ENCODE peak calls at places on chromosomes 16 and 17, in four cellular contexts. Y is K562, H is HepG2, C is upper lobe of left lung. W is an unnamed sample.

GRCh38 chr17:13420294-13421277 is 181.1 kb downstream of the HS3ST3A1 start:
- ATAC-seq in C (peak), H (peak), Y (no peak), W (no peak)

GRCh38 chr17:55265434-55266021 is 768 bp downstream of the HLF start:
- ATAC-seq in C (peak), H (peak), Y (no peak), W (peak)

GRCh38 chr17:83101805-83102480 is 22.5 kb downstream of the METRNL start:
- ATAC-seq in H (no peak), C (peak), Y (no peak), W (peak)

GRCh38 chr16:4860727-4861342 is 13.6 kb downstream of the UBN1 start:
- ATAC-seq in H (no peak), Y (no peak), C (no peak), W (no peak)

GRCh38 chr17:73877962-73878361 is 233.7 kb upstream of the SDK2 start:
- ATAC-seq in C (no peak), Y (no peak), H (no peak), W (no peak)

GRCh38 chr17:373616-374225 is 21.1 kb upstream of the RPH3AL start:
- ATAC-seq in Y (no peak), H (no peak), C (no peak), W (peak)

GRCh38 chr16:88393034-88393433 is 10.3 kb downstream of the ZNF469 start:
- ATAC-seq in H (no peak), C (no peak), Y (no peak), W (peak)

GRCh38 chr16:68351991-68352431 is 41.2 kb downstream of the PRMT7 start:
- ATAC-seq in Y (no peak), C (peak), H (no peak), W (no peak)

GRCh38 chr17:69401251-69401650 is 13.2 kb upstream of the MAP2K6 start:
- ATAC-seq in H (no peak), C (no peak), Y (no peak), W (no peak)

DNA sequence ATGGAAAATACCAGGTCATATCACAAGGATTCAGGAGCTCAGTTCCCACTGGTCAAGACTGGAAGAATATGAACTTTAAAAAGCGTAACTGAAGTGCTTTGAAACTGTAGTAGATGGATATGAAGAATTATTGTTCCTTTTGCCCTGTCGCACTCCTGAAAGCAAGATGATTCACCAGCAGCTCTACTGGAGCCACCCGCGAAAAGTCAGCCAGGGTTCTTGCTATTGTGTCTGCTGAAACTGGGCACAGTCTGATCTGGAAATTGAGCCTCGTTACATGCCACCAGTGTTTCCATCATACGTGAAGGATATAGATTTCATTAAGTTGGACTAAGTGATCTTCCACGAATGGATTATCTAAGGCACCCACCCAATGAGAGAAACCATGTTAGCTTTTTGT is 16.6 kb downstream of the AP2B1 start:
- ATAC-seq in Y (no peak), C (no peak), H (no peak), W (no peak)
- TF ChIP-seq CTCF in Y (no peak), C (no peak), H (no peak), W (no peak)

GRCh38 chr16:593406-593805 is 3.5 kb downstream of the RAB40C start:
- ATAC-seq in Y (no peak), H (no peak), C (peak), W (no peak)
- TF ChIP-seq EP300 in Y (no peak), H (no peak), C (no peak), W (no peak)

DNA sequence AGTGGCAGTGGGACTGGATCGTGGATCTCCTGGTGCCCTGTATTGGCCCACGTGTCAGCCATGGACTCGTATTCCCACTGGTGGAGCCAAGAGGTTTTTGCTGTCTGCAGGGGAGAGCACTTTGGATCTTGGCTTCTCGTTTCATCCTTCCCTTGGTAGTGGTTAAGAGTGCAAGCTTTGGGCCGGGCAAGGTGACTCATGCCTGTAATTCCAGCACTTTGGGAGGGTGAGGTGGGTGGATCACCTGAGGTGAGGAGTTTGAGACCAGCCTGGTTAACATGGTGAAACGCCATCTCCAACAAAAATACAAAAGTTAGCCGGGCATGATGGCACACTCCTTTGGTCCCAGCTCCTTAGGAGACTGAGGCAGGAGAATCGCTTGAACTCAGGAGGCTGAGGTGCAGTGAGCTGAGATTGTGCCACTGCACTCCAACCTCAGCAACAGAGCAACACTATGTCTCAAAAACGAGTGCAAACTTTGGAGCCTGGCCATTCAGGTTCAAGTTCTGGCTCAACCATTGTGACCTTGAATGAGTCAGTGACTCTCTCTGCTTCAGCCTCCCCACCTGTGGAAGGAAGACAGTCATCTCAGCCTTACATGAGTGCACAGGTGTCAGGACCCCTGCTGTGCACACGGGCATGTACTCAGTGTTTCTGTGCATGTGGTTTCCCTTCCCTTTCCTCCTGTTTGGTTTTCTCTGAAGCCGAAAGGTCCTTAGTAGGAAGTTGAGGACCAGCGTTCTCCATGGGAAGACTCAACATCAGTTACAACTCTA is 57.4 kb downstream of the PLCG2 start:
- ATAC-seq in H (no peak), C (no peak), Y (no peak), W (no peak)
- TF ChIP-seq POLR2AphosphoS5 in H (no peak), C (no peak), Y (no peak), W (no peak)

GRCh38 chr17:76808326-76808725 is 59.9 kb upstream of the MGAT5B start:
- ATAC-seq in C (no peak), H (no peak), Y (no peak), W (no peak)

GRCh38 chr17:76812968-76813367 is 55.2 kb upstream of the MGAT5B start:
- ATAC-seq in Y (no peak), H (no peak), C (no peak), W (no peak)

GRCh38 chr17:76812248-76812647 is 56.0 kb upstream of the MGAT5B start:
- ATAC-seq in Y (peak), C (no peak), H (no peak), W (no peak)

GRCh38 chr17:76811028-76811427 is 57.2 kb upstream of the MGAT5B start:
- ATAC-seq in C (no peak), Y (no peak), H (no peak), W (no peak)

GRCh38 chr17:76811834-76812233 is 56.4 kb upstream of the MGAT5B start:
- ATAC-seq in Y (no peak), H (no peak), C (no peak), W (no peak)
- TF ChIP-seq CTCF in Y (no peak), H (no peak), C (no peak), W (no peak)

GRCh38 chr16:31476305-31477219 is 4.6 kb downstream of the TGFB1I1 start:
- ATAC-seq in Y (peak), H (peak), C (peak), W (no peak)

GRCh38 chr16:31478956-31479355 is 4.0 kb upstream of the SLC5A2 start:
- ATAC-seq in Y (no peak), H (no peak), C (no peak), W (no peak)

GRCh38 chr16:31479752-31480151 is 3.2 kb upstream of the SLC5A2 start:
- ATAC-seq in C (no peak), Y (no peak), H (no peak), W (no peak)

GRCh38 chr16:31475949-31476304 is 4.0 kb downstream of the TGFB1I1 start:
- ATAC-seq in Y (no peak), C (no peak), H (no peak), W (no peak)

DNA sequence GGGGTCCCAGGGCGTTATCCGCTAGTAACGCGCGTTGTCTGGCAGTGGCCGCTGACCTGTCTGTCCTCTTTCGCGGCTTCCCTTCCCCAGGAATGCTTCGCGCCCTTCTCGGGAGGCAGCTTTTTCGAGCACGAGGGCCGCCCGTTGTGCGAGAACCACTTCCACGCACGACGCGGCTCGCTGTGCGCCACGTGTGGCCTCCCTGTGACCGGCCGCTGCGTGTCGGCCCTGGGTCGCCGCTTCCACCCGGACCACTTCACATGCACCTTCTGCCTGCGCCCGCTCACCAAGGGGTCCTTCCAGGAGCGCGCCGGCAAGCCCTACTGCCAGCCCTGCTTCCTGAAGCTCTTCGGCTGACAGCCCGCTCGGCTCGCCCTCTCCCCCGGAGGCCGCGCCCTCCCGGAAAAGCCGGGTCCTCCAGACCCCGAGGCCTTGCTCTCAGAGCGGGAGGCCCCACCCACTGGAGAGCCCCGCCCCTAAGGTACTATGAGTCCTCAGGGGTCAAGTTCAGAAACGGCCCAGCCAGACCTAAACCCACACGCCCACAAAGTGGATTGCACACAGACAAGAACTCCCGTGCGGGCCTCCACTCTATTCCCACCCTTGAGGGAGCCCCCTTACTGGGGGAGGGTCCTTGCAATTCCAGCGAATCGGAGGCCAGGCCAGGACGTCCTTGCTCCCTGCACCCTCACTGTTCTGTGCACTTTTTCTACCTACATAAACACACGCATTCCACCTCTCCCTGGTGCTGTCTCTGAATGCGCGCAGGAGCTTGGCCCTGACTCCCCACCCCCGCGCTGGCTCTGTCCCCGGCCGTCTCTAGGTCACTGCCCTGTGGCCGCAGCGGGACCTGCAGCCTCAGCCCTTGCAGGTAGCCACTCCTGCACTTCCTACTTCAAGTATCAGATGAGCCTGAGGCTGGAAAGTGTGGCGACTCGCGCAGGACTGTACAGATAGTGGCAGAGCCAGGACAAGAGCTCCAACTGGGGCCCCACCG is 5.4 kb upstream of the SLC5A2 start:
- ATAC-seq in H (peak), C (peak), Y (peak), W (no peak)
- TF ChIP-seq EP300 in H (peak), C (no peak), Y (no peak), W (no peak)

DNA sequence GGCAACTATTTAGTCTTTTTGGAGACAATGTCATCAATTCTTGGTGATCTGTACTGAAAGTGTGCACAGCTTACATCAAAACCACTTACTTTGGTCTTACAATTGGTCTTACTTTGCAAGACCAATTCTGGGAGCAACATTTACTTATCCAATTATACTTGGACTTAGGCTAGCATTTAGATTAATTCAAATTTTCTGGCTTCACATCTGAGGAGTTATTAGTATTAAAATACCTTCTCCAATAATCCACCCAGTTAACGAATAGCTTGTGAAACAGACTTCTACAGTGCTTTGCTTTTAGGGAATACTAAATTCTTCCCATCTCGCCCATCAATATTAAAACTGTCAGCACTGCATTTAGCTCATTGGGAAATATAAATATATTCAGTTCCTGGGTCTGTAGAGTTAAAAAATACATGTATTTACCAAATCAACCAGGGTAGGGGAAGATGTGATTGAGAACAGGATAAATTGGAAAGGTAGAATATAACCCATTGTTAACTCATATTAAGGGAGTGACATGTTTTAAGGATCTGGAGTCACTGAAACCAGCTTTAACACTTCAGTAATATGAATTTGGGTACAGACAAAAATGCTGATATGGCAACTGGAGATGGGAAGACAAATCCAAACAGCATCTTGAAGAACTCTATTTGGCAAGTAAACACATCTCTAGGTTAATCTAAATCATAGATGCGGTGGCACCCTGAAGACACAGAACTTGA is 9.2 kb upstream of the VEZF1 start:
- ATAC-seq in C (no peak), Y (no peak), H (no peak), W (no peak)
- TF ChIP-seq POLR2AphosphoS5 in C (no peak), Y (no peak), H (no peak), W (no peak)

DNA sequence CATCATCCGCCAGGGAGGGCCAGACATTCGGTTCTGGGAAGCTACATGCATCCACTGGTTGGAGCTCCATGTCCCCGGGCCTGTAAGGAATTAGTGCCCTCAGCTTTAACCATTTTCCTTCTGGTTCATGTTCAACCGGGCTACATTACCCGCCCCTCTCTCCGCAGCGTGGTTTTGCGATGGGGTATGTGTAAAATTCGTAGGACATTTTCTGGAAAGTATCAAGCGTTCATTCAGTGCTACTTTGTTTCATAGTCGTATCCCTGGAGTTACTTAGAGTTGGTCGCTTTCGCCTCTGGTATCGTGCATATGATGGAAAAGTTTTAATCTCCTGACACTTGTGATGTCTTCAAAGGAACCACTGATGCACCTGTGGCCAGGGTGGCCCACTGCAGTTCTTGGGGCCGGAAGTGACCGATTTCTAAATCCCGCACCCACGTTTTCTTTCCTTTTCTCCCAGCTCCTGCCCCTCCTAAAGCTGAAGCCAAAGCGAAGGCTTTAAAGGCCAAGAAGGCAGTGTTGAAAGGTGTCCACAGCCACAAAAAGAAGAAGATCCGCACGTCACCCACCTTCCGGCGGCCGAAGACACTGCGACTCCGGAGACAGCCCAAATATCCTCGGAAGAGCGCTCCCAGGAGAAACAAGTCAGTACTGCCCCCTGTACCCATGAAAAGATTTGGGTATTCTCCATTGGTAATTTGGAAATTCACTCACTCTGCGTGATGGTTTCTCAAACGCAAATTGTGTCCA is 637 bp downstream of the RPL23A start:
- ATAC-seq in Y (peak), H (no peak), C (no peak), W (no peak)
- TF ChIP-seq CTCF in Y (peak), H (no peak), C (no peak), W (no peak)

W was measured in gastroesophageal sphincter.